ENCODE peak calls at places on chromosomes 4 and X, in ten cellular contexts. V is IMR-90; S is mucosa of descending colon; Y is astrocyte; U is suprapubic skin; Z is Peyer's patch; J is lung; F is fibroblast of lung; D is CD8-positive, alpha-beta T cell; E is stomach. I is an unnamed sample. For H3K36me3, the result is how much of the 10 kb centered on the place peaks cover.

GRCh38 chr4:121726642-121727268 is 30.0 kb upstream of the ANXA5 start:
- DNase-seq in V (peak), S (peak), Y (peak), U (no peak), Z (no peak), J (no peak), F (peak), D (no peak), E (no peak), I (no peak)

GRCh38 chrX:24204331-24204730 is 54.8 kb downstream of the ZFX start:
- DNase-seq in V (peak), S (no peak), Y (peak), U (no peak), Z (no peak), J (no peak), F (no peak), D (no peak), E (no peak), I (no peak)

GRCh38 chrX:80812176-80812575 is 2.5 kb upstream of the BRWD3 start:
- DNase-seq in V (peak), S (peak), Y (peak), U (no peak), Z (peak), J (no peak), F (peak), D (peak), E (no peak), I (no peak)

GRCh38 chr4:91989914-91990313 is 313.9 kb upstream of the GRID2 start:
- DNase-seq in V (no peak), S (no peak), Y (no peak), U (no peak), Z (no peak), J (no peak), F (no peak), D (no peak), E (no peak), I (no peak)

GRCh38 chrX:16185725-16186136 is 18.4 kb downstream of the MAGEB17 start:
- DNase-seq in V (peak), S (no peak), Y (peak), U (no peak), Z (no peak), J (no peak), F (peak), D (no peak), E (no peak), I (no peak)

GRCh38 chr4:92969650-92970370 is 666.0 kb downstream of the GRID2 start:
- DNase-seq in V (peak), S (no peak), Y (peak), U (no peak), Z (no peak), J (no peak), F (peak), D (no peak), E (no peak), I (no peak)

GRCh38 chr4:101020956-101021355 is 326.4 kb downstream of the PPP3CA start:
- DNase-seq in V (peak), S (no peak), Y (peak), U (no peak), Z (no peak), J (no peak), F (peak), D (no peak), E (no peak), I (no peak)

GRCh38 chr4:71156616-71157015 is 163.2 kb downstream of the DCK start:
- DNase-seq in V (no peak), S (no peak), Y (peak), U (no peak), Z (no peak), J (no peak), F (peak), D (no peak), E (no peak), I (no peak)

GRCh38 chr4:99404595-99405287 is 30.4 kb downstream of the ADH7 start:
- DNase-seq in V (peak), S (no peak), Y (peak), U (no peak), Z (no peak), J (no peak), F (peak), D (no peak), E (no peak), I (no peak)

GRCh38 chrX:112819813-112820212 is 20.8 kb downstream of the AMOT start:
- DNase-seq in V (no peak), S (no peak), Y (no peak), U (no peak), Z (no peak), J (no peak), F (no peak), D (no peak), E (no peak), I (no peak)

GRCh38 chr4:156764145-156764544 is 207.5 kb downstream of the PDGFC start:
- DNase-seq in V (no peak), S (no peak), Y (peak), U (no peak), Z (no peak), J (no peak), F (no peak), D (no peak), E (no peak), I (no peak)

GRCh38 chr4:5045099-5045498 is 6.2 kb upstream of the STK32B start:
- DNase-seq in V (no peak), S (peak), Y (no peak), U (no peak), Z (no peak), J (no peak), F (no peak), D (no peak), E (no peak), I (no peak)

GRCh38 chr4:69490271-69490670 is 5.4 kb downstream of the UGT2B4 start:
- DNase-seq in V (no peak), S (no peak), Y (peak), U (no peak), Z (no peak), J (no peak), F (peak), D (no peak), E (no peak), I (no peak)

GRCh38 chr4:129344058-129344457 is 248.1 kb downstream of the C4orf33 start:
- DNase-seq in V (peak), S (peak), Y (no peak), U (no peak), Z (peak), J (no peak), F (peak), D (no peak), E (no peak), I (no peak)

GRCh38 chr4:168480991-168481588 is 798 bp upstream of the DDX60L start:
- DNase-seq in V (peak), S (peak), Y (peak), U (no peak), Z (peak), J (no peak), F (peak), D (peak), E (no peak), I (no peak)

GRCh38 chr4:75708218-75708691 is 16.1 kb upstream of the USO1 start:
- DNase-seq in V (no peak), S (peak), Y (no peak), U (no peak), Z (peak), J (no peak), F (no peak), D (peak), E (no peak), I (no peak)

GRCh38 chrX:57595381-57595811 is 3.6 kb downstream of the ZXDB start:
- DNase-seq in V (peak), S (no peak), Y (peak), U (no peak), Z (no peak), J (no peak), F (peak), D (no peak), E (no peak), I (no peak)

GRCh38 chr4:153153339-153153851 is 50.8 kb upstream of the TRIM2 start:
- DNase-seq in V (peak), S (peak), Y (peak), U (peak), Z (peak), J (peak), F (peak), D (peak), E (peak), I (no peak)

GRCh38 chr4:147017081-147017480 is 71.4 kb upstream of the TTC29 start:
- DNase-seq in V (peak), S (no peak), Y (no peak), U (no peak), Z (no peak), J (no peak), F (peak), D (no peak), E (no peak), I (no peak)

GRCh38 chr4:24287096-24287495 is 297.3 kb downstream of the DHX15 start:
- DNase-seq in V (no peak), S (no peak), Y (no peak), U (no peak), Z (no peak), J (no peak), F (no peak), D (no peak), E (no peak), I (no peak)

GRCh38 chr4:13176603-13177190 is 307.4 kb downstream of the RAB28 start:
- DNase-seq in V (no peak), S (no peak), Y (no peak), U (no peak), Z (no peak), J (no peak), F (no peak), D (no peak), E (no peak), I (no peak)

GRCh38 chr4:9816285-9816684 is 34.9 kb downstream of the DRD5 start:
- DNase-seq in V (no peak), S (no peak), Y (no peak), U (no peak), Z (no peak), J (no peak), F (no peak), D (no peak), E (no peak), I (no peak)

DNA sequence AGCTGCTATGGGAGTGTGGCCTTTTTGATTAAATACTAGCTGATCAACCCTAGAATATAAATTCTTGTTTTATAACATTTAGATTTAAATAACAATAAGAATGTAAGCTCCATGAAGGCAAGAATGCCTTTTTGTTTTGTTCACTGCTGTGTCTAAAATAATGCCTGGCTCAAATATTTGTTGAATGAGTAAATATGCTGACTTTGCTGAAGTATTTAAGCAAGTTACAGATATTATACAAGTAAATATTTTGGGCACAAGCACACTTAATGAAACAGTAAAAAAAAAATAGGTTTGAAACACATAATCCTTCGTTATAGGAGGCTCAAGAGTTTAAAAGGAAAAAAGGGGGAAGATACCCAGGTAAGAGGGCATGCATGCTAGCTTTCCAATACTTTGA is 24.1 kb downstream of the FABP2 start:
- DNase-seq in V (no peak), S (no peak), Y (no peak), U (no peak), Z (no peak), J (no peak), F (no peak), D (no peak), E (no peak), I (no peak)
- H3K4me3 ChIP-seq in V (peak), S (no peak), Y (peak), U (no peak), Z (no peak), J (no peak), F (peak), D (no peak), E (no peak), I (peak)

DNA sequence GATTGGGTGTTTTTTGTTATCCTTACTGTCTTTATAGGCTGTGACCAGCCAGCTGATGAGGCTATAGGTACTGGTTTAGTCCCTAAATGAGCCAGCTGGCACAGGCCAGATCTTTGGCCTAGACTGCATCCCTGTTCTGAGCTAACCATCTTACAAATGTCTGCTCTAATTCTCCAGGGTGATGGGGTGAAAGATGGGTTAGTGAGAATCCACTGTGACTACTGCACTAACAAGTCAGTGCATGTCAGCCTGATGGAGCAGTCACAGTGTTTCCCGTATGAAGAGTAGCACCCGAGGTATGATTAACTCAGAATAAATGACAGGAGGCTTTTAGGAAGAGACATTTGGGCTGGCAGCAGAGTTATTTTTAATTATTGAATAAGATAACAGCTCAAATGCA is 181.0 kb downstream of the DCTD start:
- DNase-seq in V (no peak), S (no peak), Y (no peak), U (no peak), Z (no peak), J (no peak), F (no peak), D (no peak), E (no peak), I (no peak)
- H3K36me3 ChIP-seq in V (under half), S (under half), Y (under half), U (under half), Z (under half), J (under half), F (under half), D (under half), E (under half), I (under half)

GRCh38 chrX:46686003-46686645 is 72.8 kb downstream of the SLC9A7 start:
- DNase-seq in V (peak), S (peak), Y (no peak), U (no peak), Z (peak), J (no peak), F (peak), D (peak), E (no peak), I (no peak)

GRCh38 chrX:46694549-46694948 is 64.4 kb downstream of the SLC9A7 start:
- DNase-seq in V (no peak), S (no peak), Y (no peak), U (no peak), Z (no peak), J (no peak), F (no peak), D (no peak), E (no peak), I (no peak)

GRCh38 chrX:46687619-46688018 is 71.3 kb downstream of the SLC9A7 start:
- DNase-seq in V (peak), S (no peak), Y (no peak), U (no peak), Z (no peak), J (no peak), F (peak), D (no peak), E (no peak), I (no peak)

GRCh38 chrX:46693149-46693548 is 65.8 kb downstream of the SLC9A7 start:
- DNase-seq in V (no peak), S (no peak), Y (no peak), U (no peak), Z (no peak), J (no peak), F (no peak), D (no peak), E (no peak), I (no peak)

DNA sequence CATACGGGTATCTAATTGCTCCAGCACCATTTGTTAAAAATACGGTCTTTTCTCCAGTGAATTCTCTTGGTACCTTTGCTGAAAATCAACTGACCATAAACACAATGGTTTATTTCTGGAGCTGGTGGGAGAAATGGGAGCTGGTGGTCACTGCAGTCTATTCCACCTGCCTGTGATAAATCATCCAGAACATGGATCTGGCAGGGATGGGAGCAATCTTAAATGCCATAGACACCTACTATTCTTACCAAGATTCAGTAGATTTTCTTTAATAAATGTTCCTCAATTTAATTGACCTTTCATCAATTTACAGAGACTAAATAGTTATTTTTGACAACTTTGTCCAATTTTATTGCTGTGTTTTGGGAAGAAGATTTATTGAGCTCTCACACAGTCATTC is 68.1 kb downstream of the SLC9A7 start:
- DNase-seq in V (no peak), S (no peak), Y (no peak), U (no peak), Z (no peak), J (no peak), F (no peak), D (no peak), E (no peak), I (no peak)
- TF ChIP-seq CTCF in V (no peak), S (no peak), Y (no peak), U (no peak), Z (no peak), J (no peak), F (no peak), D (no peak), E (no peak), I (no peak)

GRCh38 chr4:184284336-184284690 is 66.6 kb upstream of the ENPP6 start:
- DNase-seq in V (no peak), S (no peak), Y (no peak), U (no peak), Z (no peak), J (no peak), F (no peak), D (no peak), E (no peak), I (no peak)
- H3K4me3 ChIP-seq in V (no peak), S (no peak), Y (no peak), U (no peak), Z (no peak), J (no peak), F (no peak), D (no peak), E (no peak), I (no peak)

GRCh38 chr4:2260336-2261109 is 1.4 kb downstream of the MXD4 start:
- DNase-seq in V (no peak), S (no peak), Y (no peak), U (peak), Z (peak), J (no peak), F (no peak), D (no peak), E (peak), I (no peak)
- H3K36me3 ChIP-seq in V (under half), S (under half), Y (under half), U (under half), Z (under half), J (under half), F (under half), D (under half), E (under half), I (under half)

DNA sequence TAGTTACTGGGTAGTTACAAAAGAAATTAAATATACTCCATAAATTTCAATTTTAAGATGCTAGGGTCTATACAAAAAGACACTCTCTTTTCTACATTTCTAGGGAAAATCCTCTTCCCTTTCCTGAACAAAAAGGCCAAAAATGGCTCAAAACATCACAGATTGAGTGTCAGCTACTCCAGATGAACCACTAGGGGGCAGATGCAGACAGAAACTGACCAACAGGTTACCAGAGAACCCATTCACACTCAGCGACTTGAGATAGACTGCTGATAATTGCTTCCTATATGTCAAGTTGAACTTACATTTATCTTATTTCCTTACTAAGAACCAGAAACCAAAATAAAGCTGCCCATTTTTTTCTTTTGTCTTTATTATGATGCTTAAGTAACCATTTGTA is 83.4 kb upstream of the MID1IP1 start:
- DNase-seq in V (peak), S (peak), Y (no peak), U (no peak), Z (no peak), J (no peak), F (peak), D (no peak), E (no peak), I (no peak)
- TF ChIP-seq CTCF in V (peak), S (no peak), Y (peak), U (no peak), Z (peak), J (peak), F (peak), D (no peak), E (no peak), I (no peak)

GRCh38 chr4:42655248-42655647 is 1.7 kb downstream of the ATP8A1 start:
- DNase-seq in V (no peak), S (no peak), Y (no peak), U (no peak), Z (no peak), J (no peak), F (no peak), D (no peak), E (no peak), I (no peak)
- H3K4me3 ChIP-seq in V (no peak), S (no peak), Y (no peak), U (peak), Z (no peak), J (peak), F (no peak), D (peak), E (peak), I (peak)